ENCODE peak calls at places on chromosomes 16 and 17, in four cellular contexts. A, M, P and Z are unnamed samples.

GRCh38 chr16:10895053-10895946 is 18.3 kb downstream of the CIITA start:
- DNase-seq in A (no peak), M (no peak), P (no peak), Z (peak; percentile 70)

GRCh38 chr17:48555183-48555615 is 10.3 kb upstream of the HOXB2 start:
- DNase-seq in A (peak; percentile 29), M (no peak), P (peak; percentile 58), Z (peak; percentile 42)

GRCh38 chr17:80175411-80175810 is 5.6 kb downstream of the CARD14 start:
- DNase-seq in A (no peak), M (no peak), P (peak; percentile 12), Z (no peak)

GRCh38 chr17:46800573-46800972 is 17.9 kb downstream of the WNT3 start:
- DNase-seq in A (no peak), M (no peak), P (no peak), Z (no peak)

GRCh38 chr16:48272837-48273421 is 25.6 kb upstream of the ABCC11 start:
- DNase-seq in A (no peak), M (no peak), P (no peak), Z (no peak)

GRCh38 chr17:31593806-31594205 is 202.3 kb downstream of the RAB11FIP4 start:
- DNase-seq in A (peak; percentile 38), M (no peak), P (no peak), Z (peak; percentile 99)

GRCh38 chr16:21023509-21024202 is 123.1 kb downstream of the LYRM1 start:
- DNase-seq in A (no peak), M (no peak), P (no peak), Z (no peak)

GRCh38 chr16:66438536-66438935 is 11.4 kb downstream of the BEAN1 start:
- DNase-seq in A (no peak), M (no peak), P (no peak), Z (no peak)

GRCh38 chr17:2421315-2422147 is 20.7 kb upstream of the MNT start:
- DNase-seq in A (no peak), M (no peak), P (no peak), Z (peak; percentile 26)

GRCh38 chr17:50501054-50501453 is 7.2 kb upstream of the MYCBPAP start:
- DNase-seq in A (no peak), M (no peak), P (no peak), Z (peak; percentile 39)

GRCh38 chr17:73118876-73119485 is 26.5 kb upstream of the SLC39A11 start:
- DNase-seq in A (peak; percentile 94), M (no peak), P (no peak), Z (peak; percentile 12)

GRCh38 chr17:79044462-79044861 is 20.5 kb downstream of the C1QTNF1 start:
- DNase-seq in A (no peak), M (no peak), P (no peak), Z (no peak)

GRCh38 chr17:77316191-77316641 is 175.4 kb downstream of the SEC14L1 start:
- DNase-seq in A (no peak), M (no peak), P (no peak), Z (no peak)

GRCh38 chr17:79834575-79835469 is 4.4 kb downstream of the CBX4 start:
- DNase-seq in A (no peak), M (no peak), P (peak; percentile 68), Z (no peak)

GRCh38 chr16:78513838-78514237 is 414.4 kb downstream of the WWOX start:
- DNase-seq in A (no peak), M (no peak), P (no peak), Z (no peak)

GRCh38 chr17:80277751-80278671 is 17.4 kb downstream of the RNF213 start:
- DNase-seq in A (no peak), M (no peak), P (no peak), Z (no peak)

GRCh38 chr17:41464682-41465081 is 2.5 kb downstream of the KRT32 start:
- DNase-seq in A (no peak), M (peak; percentile 60), P (no peak), Z (peak; percentile 90)

GRCh38 chr17:76337413-76337777 is 16.3 kb downstream of the PRPSAP1 start:
- DNase-seq in A (no peak), M (no peak), P (no peak), Z (peak; percentile 91)

GRCh38 chr17:65684631-65685030 is 123.2 kb upstream of the AXIN2 start:
- DNase-seq in A (no peak), M (no peak), P (no peak), Z (no peak)

GRCh38 chr17:55330344-55330933 is 65.7 kb downstream of the HLF start:
- DNase-seq in A (no peak), M (no peak), P (no peak), Z (peak; percentile 28)

GRCh38 chr17:65531508-65532431 is 29.7 kb downstream of the AXIN2 start:
- DNase-seq in A (no peak), M (peak; percentile 74), P (no peak), Z (no peak)

GRCh38 chr17:80494547-80494946 is 18.1 kb upstream of the NPTX1 start:
- DNase-seq in A (no peak), M (no peak), P (no peak), Z (no peak)

GRCh38 chr16:466651-467050 is 41.2 kb downstream of the RAB11FIP3 start:
- DNase-seq in A (no peak), M (no peak), P (no peak), Z (peak; percentile 53)

GRCh38 chr17:80097307-80097630 is 4.1 kb upstream of the GAA start:
- DNase-seq in A (no peak), M (no peak), P (no peak), Z (peak; percentile 87)

GRCh38 chr16:31094088-31094423 is 541 bp downstream of the VKORC1 start:
- DNase-seq in A (no peak), M (no peak), P (no peak), Z (no peak)

GRCh38 chr17:74078363-74078762 is 125.1 kb upstream of the RPL38 start:
- DNase-seq in A (no peak), M (no peak), P (no peak), Z (no peak)

GRCh38 chr17:1730004-1730344 is 5.5 kb downstream of the WDR81 start:
- DNase-seq in A (no peak), M (no peak), P (no peak), Z (no peak)

GRCh38 chr17:2075336-2076056 is 20.6 kb downstream of the HIC1 start:
- DNase-seq in A (peak; percentile 57), M (no peak), P (peak; percentile 73), Z (peak; percentile 79)

GRCh38 chr16:8675183-8676159 is 1.1 kb downstream of the ABAT start:
- DNase-seq in A (no peak), M (no peak), P (peak; percentile 50), Z (no peak)

GRCh38 chr17:33277436-33278100 is 15.5 kb downstream of the ASIC2 start:
- DNase-seq in A (no peak), M (no peak), P (no peak), Z (no peak)

GRCh38 chr17:7887038-7887481 is 1.5 kb upstream of the CHD3 start:
- DNase-seq in A (no peak), M (no peak), P (no peak), Z (no peak)

GRCh38 chr17:35788504-35788998 is 6.9 kb downstream of the MMP28 start:
- DNase-seq in A (no peak), M (no peak), P (no peak), Z (peak; percentile 72)

GRCh38 chr16:5257462-5257861 is 159.9 kb upstream of the EEF2KMT start:
- DNase-seq in A (no peak), M (no peak), P (no peak), Z (no peak)

GRCh38 chr16:21593530-21594289 is 5.7 kb upstream of the METTL9 start:
- DNase-seq in A (no peak), M (no peak), P (no peak), Z (no peak)

GRCh38 chr17:13346081-13346533 is 255.6 kb downstream of the HS3ST3A1 start:
- DNase-seq in A (no peak), M (no peak), P (no peak), Z (peak; percentile 89)

GRCh38 chr17:15442316-15443185 is 24.9 kb downstream of the CDRT4 start:
- DNase-seq in A (no peak), M (no peak), P (no peak), Z (no peak)

GRCh38 chr17:16991349-16992009 is 19.6 kb upstream of the TNFRSF13B start:
- DNase-seq in A (peak; percentile 69), M (peak; percentile 85), P (peak; percentile 82), Z (peak; percentile 80)